ENCODE peak calls at places on chromosomes 16 and 17, in ten cellular contexts. One of them, this sample, is unnamed.

GRCh38 chr16:72256398-72257048 is 84.6 kb upstream of the PMFBP1 start:
- DNase-seq in body of pancreas: no peak
- DNase-seq in cardiac muscle cell: peak; percentile 67
- DNase-seq in fibroblast of villous mesenchyme: peak; percentile 51
- DNase-seq in fibroblast of pulmonary artery: peak; percentile 59
- DNase-seq in cardiac fibroblast: peak; percentile 69
- DNase-seq in neural crest cell: no peak
- DNase-seq in astrocyte of the spinal cord: peak; percentile 58
- DNase-seq in endothelial cell: no peak
- DNase-seq in GM10248: no peak
- DNase-seq in this sample: peak; percentile 60

GRCh38 chr16:2039286-2040030 is 8.2 kb downstream of the NTHL1 start:
- DNase-seq in cardiac fibroblast: peak; percentile 85
- DNase-seq in GM10248: no peak
- DNase-seq in astrocyte of the spinal cord: peak; percentile 62
- DNase-seq in fibroblast of villous mesenchyme: peak; percentile 98
- DNase-seq in endothelial cell: no peak
- DNase-seq in cardiac muscle cell: peak; percentile 77
- DNase-seq in body of pancreas: peak; percentile 60
- DNase-seq in fibroblast of pulmonary artery: peak; percentile 73
- DNase-seq in neural crest cell: no peak
- DNase-seq in this sample: peak; percentile 79

GRCh38 chr16:50509521-50510341 is 38.5 kb upstream of the NKD1 start:
- DNase-seq in fibroblast of villous mesenchyme: peak; percentile 23
- DNase-seq in body of pancreas: peak; percentile 33
- DNase-seq in endothelial cell: peak; percentile 57
- DNase-seq in GM10248: peak; percentile 51
- DNase-seq in fibroblast of pulmonary artery: peak; percentile 21
- DNase-seq in neural crest cell: peak; percentile 63
- DNase-seq in cardiac fibroblast: peak; percentile 8
- DNase-seq in astrocyte of the spinal cord: peak; percentile 5
- DNase-seq in cardiac muscle cell: peak; percentile 34
- DNase-seq in this sample: peak; percentile 22

GRCh38 chr17:17921192-17922082 is 50.8 kb downstream of the TOM1L2 start:
- DNase-seq in body of pancreas: no peak
- DNase-seq in fibroblast of pulmonary artery: peak; percentile 93
- DNase-seq in astrocyte of the spinal cord: peak; percentile 92
- DNase-seq in GM10248: no peak
- DNase-seq in cardiac muscle cell: peak; percentile 95
- DNase-seq in fibroblast of villous mesenchyme: peak; percentile 85
- DNase-seq in cardiac fibroblast: peak; percentile 95
- DNase-seq in neural crest cell: peak; percentile 33
- DNase-seq in endothelial cell: no peak
- DNase-seq in this sample: peak; percentile 92

GRCh38 chr16:89036776-89037175 is 56.9 kb upstream of the ACSF3 start:
- DNase-seq in fibroblast of pulmonary artery: no peak
- DNase-seq in fibroblast of villous mesenchyme: no peak
- DNase-seq in body of pancreas: no peak
- DNase-seq in astrocyte of the spinal cord: no peak
- DNase-seq in neural crest cell: no peak
- DNase-seq in cardiac muscle cell: no peak
- DNase-seq in GM10248: no peak
- DNase-seq in cardiac fibroblast: no peak
- DNase-seq in endothelial cell: no peak
- DNase-seq in this sample: no peak

GRCh38 chr17:45092932-45093430 is 31.9 kb downstream of the NMT1 start:
- DNase-seq in cardiac muscle cell: peak; percentile 98
- DNase-seq in astrocyte of the spinal cord: peak; percentile 97
- DNase-seq in fibroblast of pulmonary artery: peak; percentile 98
- DNase-seq in GM10248: no peak
- DNase-seq in cardiac fibroblast: peak; percentile 98
- DNase-seq in endothelial cell: no peak
- DNase-seq in neural crest cell: no peak
- DNase-seq in fibroblast of villous mesenchyme: peak; percentile 98
- DNase-seq in body of pancreas: peak; percentile 55
- DNase-seq in this sample: peak; percentile 98

GRCh38 chr17:62981933-62982332 is 15.9 kb downstream of the TANC2 start:
- DNase-seq in cardiac fibroblast: no peak
- DNase-seq in cardiac muscle cell: no peak
- DNase-seq in neural crest cell: no peak
- DNase-seq in astrocyte of the spinal cord: peak; percentile 36
- DNase-seq in body of pancreas: no peak
- DNase-seq in fibroblast of villous mesenchyme: no peak
- DNase-seq in endothelial cell: no peak
- DNase-seq in fibroblast of pulmonary artery: no peak
- DNase-seq in GM10248: no peak
- DNase-seq in this sample: no peak

GRCh38 chr16:14087590-14088154 is 16.6 kb downstream of the MRTFB start:
- DNase-seq in endothelial cell: no peak
- DNase-seq in cardiac muscle cell: no peak
- DNase-seq in fibroblast of pulmonary artery: no peak
- DNase-seq in cardiac fibroblast: no peak
- DNase-seq in body of pancreas: no peak
- DNase-seq in astrocyte of the spinal cord: no peak
- DNase-seq in GM10248: no peak
- DNase-seq in neural crest cell: no peak
- DNase-seq in fibroblast of villous mesenchyme: no peak
- DNase-seq in this sample: no peak

GRCh38 chr17:31869797-31870568 is 10.9 kb upstream of the COPRS start:
- DNase-seq in endothelial cell: no peak
- DNase-seq in GM10248: no peak
- DNase-seq in neural crest cell: no peak
- DNase-seq in body of pancreas: no peak
- DNase-seq in fibroblast of pulmonary artery: no peak
- DNase-seq in cardiac muscle cell: no peak
- DNase-seq in astrocyte of the spinal cord: peak; percentile 39
- DNase-seq in fibroblast of villous mesenchyme: peak; percentile 21
- DNase-seq in cardiac fibroblast: no peak
- DNase-seq in this sample: no peak

GRCh38 chr17:27573971-27574525 is 56.9 kb upstream of the LGALS9 start:
- DNase-seq in fibroblast of villous mesenchyme: peak; percentile 79
- DNase-seq in fibroblast of pulmonary artery: peak; percentile 64
- DNase-seq in neural crest cell: no peak
- DNase-seq in body of pancreas: no peak
- DNase-seq in GM10248: no peak
- DNase-seq in cardiac muscle cell: peak; percentile 71
- DNase-seq in endothelial cell: no peak
- DNase-seq in astrocyte of the spinal cord: peak; percentile 66
- DNase-seq in cardiac fibroblast: peak; percentile 68
- DNase-seq in this sample: peak; percentile 62

DNA sequence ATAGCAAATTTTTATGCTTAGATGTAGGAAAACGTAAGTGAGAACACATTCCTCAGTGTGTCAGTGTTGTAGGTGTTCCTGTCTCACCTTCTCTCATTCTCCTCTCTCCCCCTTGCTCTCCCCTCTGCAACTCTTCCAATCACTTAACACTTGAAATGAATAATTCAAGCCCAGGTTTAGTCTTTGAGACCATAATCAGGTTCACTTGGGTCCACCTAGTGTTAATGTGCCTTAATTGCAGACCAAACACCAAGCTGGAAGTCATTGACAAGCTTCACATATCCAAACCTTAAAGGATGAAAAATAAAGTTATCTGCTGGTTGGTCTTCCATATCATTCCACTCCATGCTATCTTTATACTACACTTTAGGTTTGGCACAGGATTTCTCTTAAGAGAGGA is 37.0 kb downstream of the STXBP4 start:
- DNase-seq in astrocyte of the spinal cord: peak; percentile 20
- DNase-seq in neural crest cell: no peak
- DNase-seq in GM10248: peak; percentile 15
- DNase-seq in cardiac muscle cell: peak; percentile 38
- DNase-seq in fibroblast of villous mesenchyme: peak; percentile 17
- DNase-seq in cardiac fibroblast: peak; percentile 17
- DNase-seq in fibroblast of pulmonary artery: peak; percentile 34
- DNase-seq in endothelial cell: no peak
- DNase-seq in body of pancreas: peak; percentile 13
- DNase-seq in this sample: peak; percentile 64
- TF ChIP-seq CTCF in astrocyte of the spinal cord: peak; percentile 46
- TF ChIP-seq CTCF in neural crest cell: peak; percentile 55
- TF ChIP-seq CTCF in GM10248: peak; percentile 21
- TF ChIP-seq CTCF in cardiac muscle cell: peak; percentile 51
- TF ChIP-seq CTCF in fibroblast of villous mesenchyme: peak; percentile 61
- TF ChIP-seq CTCF in cardiac fibroblast: peak; percentile 45
- TF ChIP-seq CTCF in fibroblast of pulmonary artery: peak; percentile 54
- TF ChIP-seq CTCF in endothelial cell: peak; percentile 70
- TF ChIP-seq CTCF in body of pancreas: peak; percentile 35
- TF ChIP-seq CTCF in this sample: peak; percentile 67

GRCh38 chr17:81435636-81436293 is 40.5 kb downstream of the BAHCC1 start:
- DNase-seq in cardiac muscle cell: no peak
- DNase-seq in endothelial cell: no peak
- DNase-seq in astrocyte of the spinal cord: no peak
- DNase-seq in neural crest cell: no peak
- DNase-seq in fibroblast of pulmonary artery: no peak
- DNase-seq in GM10248: no peak
- DNase-seq in fibroblast of villous mesenchyme: no peak
- DNase-seq in body of pancreas: no peak
- DNase-seq in cardiac fibroblast: no peak
- DNase-seq in this sample: no peak

GRCh38 chr17:81437221-81437651 is 42.0 kb downstream of the BAHCC1 start:
- DNase-seq in endothelial cell: no peak
- DNase-seq in cardiac muscle cell: no peak
- DNase-seq in fibroblast of villous mesenchyme: no peak
- DNase-seq in fibroblast of pulmonary artery: no peak
- DNase-seq in astrocyte of the spinal cord: no peak
- DNase-seq in cardiac fibroblast: no peak
- DNase-seq in body of pancreas: no peak
- DNase-seq in GM10248: no peak
- DNase-seq in neural crest cell: no peak
- DNase-seq in this sample: no peak

GRCh38 chr17:81438024-81438664 is 42.9 kb downstream of the BAHCC1 start:
- DNase-seq in GM10248: no peak
- DNase-seq in neural crest cell: no peak
- DNase-seq in cardiac muscle cell: no peak
- DNase-seq in astrocyte of the spinal cord: no peak
- DNase-seq in cardiac fibroblast: no peak
- DNase-seq in endothelial cell: no peak
- DNase-seq in fibroblast of pulmonary artery: no peak
- DNase-seq in fibroblast of villous mesenchyme: no peak
- DNase-seq in body of pancreas: no peak
- DNase-seq in this sample: no peak

GRCh38 chr17:81434681-81435417 is 39.6 kb downstream of the BAHCC1 start:
- DNase-seq in astrocyte of the spinal cord: no peak
- DNase-seq in cardiac fibroblast: no peak
- DNase-seq in cardiac muscle cell: no peak
- DNase-seq in body of pancreas: no peak
- DNase-seq in neural crest cell: no peak
- DNase-seq in fibroblast of villous mesenchyme: no peak
- DNase-seq in fibroblast of pulmonary artery: no peak
- DNase-seq in endothelial cell: no peak
- DNase-seq in GM10248: no peak
- DNase-seq in this sample: no peak

GRCh38 chr17:81436294-81436849 is 41.1 kb downstream of the BAHCC1 start:
- DNase-seq in neural crest cell: no peak
- DNase-seq in fibroblast of pulmonary artery: no peak
- DNase-seq in cardiac fibroblast: peak; percentile 46
- DNase-seq in body of pancreas: no peak
- DNase-seq in endothelial cell: no peak
- DNase-seq in astrocyte of the spinal cord: no peak
- DNase-seq in fibroblast of villous mesenchyme: peak; percentile 98
- DNase-seq in GM10248: no peak
- DNase-seq in cardiac muscle cell: peak; percentile 40
- DNase-seq in this sample: no peak
- TF ChIP-seq CTCF in neural crest cell: no peak
- TF ChIP-seq CTCF in fibroblast of pulmonary artery: no peak
- TF ChIP-seq CTCF in cardiac fibroblast: no peak
- TF ChIP-seq CTCF in body of pancreas: no peak
- TF ChIP-seq CTCF in endothelial cell: no peak
- TF ChIP-seq CTCF in astrocyte of the spinal cord: no peak
- TF ChIP-seq CTCF in fibroblast of villous mesenchyme: peak; percentile 35
- TF ChIP-seq CTCF in GM10248: no peak
- TF ChIP-seq CTCF in cardiac muscle cell: no peak
- TF ChIP-seq CTCF in this sample: no peak

DNA sequence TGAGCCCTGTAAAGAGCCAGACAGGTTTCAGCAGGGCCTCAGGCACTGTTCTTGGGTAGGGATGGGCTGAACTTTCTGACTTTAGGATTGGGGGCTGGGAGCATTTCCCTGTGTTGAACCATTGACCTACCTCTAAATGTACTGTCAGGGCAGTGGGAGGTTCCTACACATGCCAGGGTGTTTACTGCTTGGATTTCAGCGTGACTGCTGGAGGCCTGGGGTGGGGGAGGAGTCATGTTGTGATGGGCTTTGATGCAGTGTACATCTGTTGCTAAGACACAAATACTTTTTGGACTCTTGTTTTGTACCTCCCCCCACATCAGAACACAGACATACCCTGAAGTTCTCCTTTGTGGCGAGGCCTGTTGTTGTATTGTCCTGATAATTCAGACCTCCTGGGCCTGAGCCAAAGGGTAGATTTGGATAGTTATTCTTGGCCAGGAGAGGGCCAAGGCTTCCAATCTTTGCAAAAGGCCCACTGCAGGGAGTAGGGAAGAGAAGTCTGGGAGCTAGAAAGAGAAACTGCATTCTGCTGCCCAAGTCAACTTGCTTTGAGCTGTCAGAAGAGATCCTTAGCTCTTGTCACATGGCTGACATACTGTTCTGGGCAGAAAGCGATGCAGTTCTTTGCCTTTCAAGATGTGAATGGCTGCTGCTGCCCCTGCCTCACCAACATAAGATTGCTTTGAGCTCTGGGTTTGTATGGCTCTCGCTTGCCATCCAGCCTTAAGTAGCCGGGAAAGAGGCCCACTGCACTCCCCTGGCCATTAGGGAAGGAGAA is 3.7 kb downstream of the NFE2L1 start:
- DNase-seq in GM10248: no peak
- DNase-seq in neural crest cell: no peak
- DNase-seq in fibroblast of villous mesenchyme: peak; percentile 92
- DNase-seq in fibroblast of pulmonary artery: peak; percentile 99
- DNase-seq in astrocyte of the spinal cord: peak; percentile 96
- DNase-seq in body of pancreas: peak; percentile 56
- DNase-seq in cardiac muscle cell: peak; percentile 99
- DNase-seq in endothelial cell: no peak
- DNase-seq in cardiac fibroblast: peak; percentile 98
- DNase-seq in this sample: peak; percentile 98
- TF ChIP-seq CTCF in GM10248: no peak
- TF ChIP-seq CTCF in neural crest cell: no peak
- TF ChIP-seq CTCF in fibroblast of villous mesenchyme: peak; percentile 30
- TF ChIP-seq CTCF in fibroblast of pulmonary artery: peak; percentile 30
- TF ChIP-seq CTCF in astrocyte of the spinal cord: no peak
- TF ChIP-seq CTCF in body of pancreas: no peak
- TF ChIP-seq CTCF in cardiac muscle cell: peak; percentile 32
- TF ChIP-seq CTCF in endothelial cell: no peak
- TF ChIP-seq CTCF in cardiac fibroblast: peak; percentile 18
- TF ChIP-seq CTCF in this sample: peak; percentile 42

DNA sequence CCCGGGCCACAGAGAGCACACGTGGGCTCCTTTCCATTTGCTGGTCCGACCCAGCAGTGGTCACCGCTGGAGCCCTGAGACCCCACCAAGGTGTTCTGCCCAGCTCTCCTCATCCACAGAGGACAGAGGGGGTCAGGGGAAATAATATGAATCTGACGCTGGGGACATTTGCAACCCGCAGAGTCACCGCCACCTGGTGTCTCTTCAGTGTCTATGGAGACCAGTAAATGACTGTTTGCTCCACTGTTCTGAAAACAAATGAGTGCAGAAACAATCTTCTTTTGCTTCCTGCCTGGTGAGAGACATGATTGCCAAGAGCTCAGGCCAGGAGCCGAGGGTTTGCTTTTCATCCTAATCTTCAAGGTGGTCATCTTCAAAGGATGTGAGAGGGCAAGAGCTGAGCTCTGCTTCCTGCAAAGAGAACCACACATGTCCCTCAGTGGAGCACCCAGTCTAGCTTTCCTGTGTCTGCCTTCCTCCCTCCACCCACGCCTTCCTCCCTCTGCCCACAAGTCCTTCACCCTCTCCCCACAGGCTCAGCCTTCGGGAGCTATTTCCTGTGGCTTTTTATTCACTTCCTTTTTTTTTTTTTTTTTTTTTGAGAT is 14.7 kb upstream of the KLHDC4 start:
- DNase-seq in neural crest cell: no peak
- DNase-seq in body of pancreas: peak; percentile 11
- DNase-seq in astrocyte of the spinal cord: no peak
- DNase-seq in endothelial cell: peak; percentile 28
- DNase-seq in cardiac fibroblast: peak; percentile 73
- DNase-seq in fibroblast of pulmonary artery: peak; percentile 74
- DNase-seq in cardiac muscle cell: peak; percentile 84
- DNase-seq in GM10248: peak; percentile 59
- DNase-seq in fibroblast of villous mesenchyme: peak; percentile 27
- DNase-seq in this sample: peak; percentile 46
- TF ChIP-seq CTCF in neural crest cell: no peak
- TF ChIP-seq CTCF in body of pancreas: no peak
- TF ChIP-seq CTCF in astrocyte of the spinal cord: no peak
- TF ChIP-seq CTCF in endothelial cell: no peak
- TF ChIP-seq CTCF in cardiac fibroblast: no peak
- TF ChIP-seq CTCF in fibroblast of pulmonary artery: no peak
- TF ChIP-seq CTCF in cardiac muscle cell: no peak
- TF ChIP-seq CTCF in GM10248: peak; percentile 8
- TF ChIP-seq CTCF in fibroblast of villous mesenchyme: no peak
- TF ChIP-seq CTCF in this sample: no peak

This sample was measured in choroid plexus epithelial cell.